ENCODE peak calls at places on chromosomes 16 and 17, in six cellular contexts. B, T, E, O, Q and N are unnamed samples.

GRCh38 chr16:49528564-49529150 is 155.1 kb downstream of the C16orf78 start:
- DNase-seq in Q (no peak), B (no peak), T (no peak), O (peak), E (no peak), N (no peak)

GRCh38 chr16:13110124-13110796 is 208.9 kb downstream of the SHISA9 start:
- DNase-seq in T (no peak), E (no peak), O (no peak), B (no peak), Q (no peak), N (no peak)

GRCh38 chr17:14779236-14779635 is 478.4 kb downstream of the HS3ST3B1 start:
- DNase-seq in O (no peak), T (no peak), Q (no peak), E (no peak), B (no peak), N (no peak)

GRCh38 chr16:11675561-11676511 is 7.6 kb downstream of the SNN start:
- DNase-seq in E (no peak), O (no peak), T (peak), Q (no peak), B (no peak), N (no peak)

GRCh38 chr16:57517397-57518367 is 18.7 kb downstream of the CCDC102A start:
- DNase-seq in Q (no peak), O (no peak), E (no peak), B (no peak), T (no peak), N (no peak)

GRCh38 chr17:40921026-40921425 is 16.4 kb downstream of the KRT23 start:
- DNase-seq in T (no peak), Q (no peak), E (no peak), O (no peak), B (no peak), N (no peak)

GRCh38 chr16:27770271-27771196 is 220.6 kb downstream of the KATNIP start:
- DNase-seq in B (no peak), T (no peak), O (no peak), E (no peak), Q (no peak), N (no peak)

GRCh38 chr16:85158702-85159225 is 46.5 kb upstream of the CIBAR2 start:
- DNase-seq in E (no peak), B (no peak), O (no peak), Q (no peak), T (no peak), N (no peak)

GRCh38 chr17:78305801-78306200 is 54.1 kb downstream of the SOCS3 start:
- DNase-seq in B (no peak), Q (no peak), O (no peak), T (no peak), E (no peak), N (no peak)

GRCh38 chr17:39782481-39782880 is 44.7 kb downstream of the GRB7 start:
- DNase-seq in Q (no peak), O (peak), T (no peak), E (no peak), B (no peak), N (no peak)

GRCh38 chr16:10579575-10579964 is 828 bp downstream of the EMP2 start:
- DNase-seq in O (no peak), Q (no peak), B (no peak), E (no peak), T (no peak), N (no peak)

GRCh38 chr17:247767-248166 is 66.3 kb upstream of the DOC2B start:
- DNase-seq in Q (no peak), T (peak), E (no peak), O (no peak), B (no peak), N (peak)

GRCh38 chr17:11240041-11240801 is 792 bp upstream of the SHISA6 start:
- DNase-seq in E (no peak), T (peak), O (no peak), B (no peak), Q (no peak), N (no peak)

GRCh38 chr17:1920948-1921351 is 91.1 kb downstream of the RPA1 start:
- DNase-seq in E (no peak), T (no peak), B (no peak), Q (peak), O (no peak), N (no peak)

GRCh38 chr16:35391328-35391727 is 1931.9 kb downstream of the TP53TG3F start:
- DNase-seq in O (peak), E (peak), B (no peak), T (no peak), Q (peak), N (no peak)

GRCh38 chr17:27398691-27399090 is 57.6 kb upstream of the KSR1 start:
- DNase-seq in T (peak), E (no peak), Q (no peak), O (no peak), B (no peak), N (no peak)

GRCh38 chr17:731943-732787 is at the start of gene TLCD3A:
- DNase-seq in T (peak), Q (peak), O (peak), B (no peak), E (peak), N (peak)

GRCh38 chr17:77914440-77915254 is 43.9 kb upstream of the TNRC6C start:
- DNase-seq in O (no peak), B (no peak), Q (no peak), T (no peak), E (peak), N (peak)

GRCh38 chr17:78474631-78475146 is 96.2 kb downstream of the PGS1 start:
- DNase-seq in B (no peak), O (no peak), E (no peak), T (peak), Q (no peak), N (no peak)

GRCh38 chr16:15782573-15783365 is 74.1 kb downstream of the MYH11 start:
- DNase-seq in O (no peak), B (no peak), E (no peak), T (no peak), Q (no peak), N (no peak)

GRCh38 chr16:1818873-1819525 is 7.6 kb downstream of the HAGH start:
- DNase-seq in Q (no peak), B (no peak), T (no peak), O (no peak), E (no peak), N (no peak)

GRCh38 chr16:80744856-80745255 is 59.5 kb downstream of the CDYL2 start:
- DNase-seq in B (no peak), O (no peak), E (no peak), T (no peak), Q (no peak), N (no peak)

GRCh38 chr17:74971069-74971841 is 1.3 kb downstream of the HID1 start:
- DNase-seq in Q (no peak), T (no peak), O (no peak), E (no peak), B (no peak), N (no peak)

GRCh38 chr16:3182608-3183444 is 5.2 kb upstream of the OR1F1 start:
- DNase-seq in B (no peak), O (peak), E (peak), Q (no peak), T (peak), N (no peak)
- TF ChIP-seq CTCF in B (peak), O (peak), E (peak), Q (no peak), T (no peak), N (no peak)

GRCh38 chr17:80856863-80857488 is 134.7 kb upstream of the CHMP6 start:
- DNase-seq in O (no peak), Q (no peak), B (no peak), E (no peak), T (no peak), N (no peak)

GRCh38 chr17:80858301-80859003 is 133.2 kb upstream of the CHMP6 start:
- DNase-seq in T (no peak), E (no peak), Q (no peak), B (no peak), O (no peak), N (no peak)

GRCh38 chr17:80859004-80859941 is 132.4 kb upstream of the CHMP6 start:
- DNase-seq in B (peak), E (no peak), T (peak), O (peak), Q (peak), N (no peak)

GRCh38 chr17:80855968-80856862 is 135.4 kb upstream of the CHMP6 start:
- DNase-seq in T (peak), O (peak), Q (no peak), B (peak), E (no peak), N (no peak)

GRCh38 chr17:80857721-80858171 is 133.9 kb upstream of the CHMP6 start:
- DNase-seq in O (no peak), E (no peak), T (no peak), B (no peak), Q (no peak), N (no peak)
- TF ChIP-seq CTCF in O (no peak), E (no peak), T (no peak), B (no peak), Q (no peak), N (no peak)

DNA sequence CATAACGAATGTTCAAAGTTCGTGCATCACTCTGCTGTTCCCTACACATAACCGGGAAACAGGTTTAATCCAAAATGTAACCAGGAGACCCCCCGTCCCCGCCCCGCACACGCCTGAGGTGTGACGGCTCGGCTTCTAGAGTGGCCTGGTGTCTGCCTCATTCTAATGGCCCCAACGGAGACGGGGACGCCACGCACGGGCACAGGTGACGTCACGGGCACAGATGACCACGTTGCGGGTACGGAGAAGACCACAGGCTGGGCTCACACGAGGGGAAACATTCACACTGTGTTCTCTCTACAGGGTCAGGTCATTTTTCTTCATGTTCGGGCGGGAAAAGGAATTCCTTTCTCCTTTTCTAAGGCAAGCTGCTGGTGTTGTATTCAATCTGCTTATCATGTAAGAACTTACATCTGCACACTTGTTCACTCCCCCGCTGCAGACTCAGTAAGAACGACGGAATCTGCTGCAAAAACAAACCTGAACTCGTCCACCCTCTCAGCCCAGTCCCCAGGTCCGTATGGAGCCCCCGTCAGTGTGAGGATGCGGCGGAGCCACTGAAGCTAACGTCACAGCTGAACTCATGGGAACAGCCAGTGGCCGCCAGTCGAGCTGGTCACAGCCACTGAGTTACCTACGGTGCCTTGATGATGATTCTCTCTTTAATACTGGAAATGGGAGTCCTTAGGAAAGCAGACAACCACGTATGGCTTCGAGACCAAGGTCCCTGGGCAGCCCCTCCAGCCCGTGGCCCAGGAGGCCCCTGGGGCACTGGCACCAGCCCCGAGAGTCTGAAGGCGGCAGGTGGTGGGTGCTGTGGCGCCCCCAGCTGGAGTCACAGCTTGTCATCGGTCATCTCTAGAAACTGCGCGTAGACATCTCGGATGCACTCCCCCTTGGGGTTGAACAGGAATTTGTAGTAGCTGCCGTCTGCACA is 32.9 kb downstream of the WDR45B start:
- DNase-seq in Q (no peak), O (no peak), E (no peak), T (no peak), B (no peak), N (no peak)
- TF ChIP-seq CTCF in Q (no peak), O (no peak), E (no peak), T (no peak), B (no peak), N (no peak)

GRCh38 chr16:66260522-66261290 is 105.8 kb upstream of the CDH5 start:
- DNase-seq in T (no peak), E (no peak), O (no peak), B (no peak), Q (no peak), N (peak)
- TF ChIP-seq CTCF in T (no peak), E (no peak), O (no peak), B (no peak), Q (no peak), N (no peak)